ENCODE peak calls at places on chromosomes 4 and X, in ten cellular contexts. O is OCI-LY7, Q is BJ, F is adipocyte, A is WERI-Rb-1, G is endothelial cell of umbilical vein, I is heart right ventricle, N is sigmoid colon, K is mesendoderm, D is neural progenitor cell. P is an unnamed sample.
A peak's percentile ranks its signal among the peaks of the same experiment; 100 is the strongest.

GRCh38 chr4:185911556-185912064 is 99.6 kb upstream of the SORBS2 start:
- DNase-seq in G (peak; percentile 43), O (no peak), K (no peak), N (no peak), D (no peak), I (no peak), F (peak; percentile 17), Q (no peak), A (no peak), P (no peak)

GRCh38 chr4:186458050-186458449 is 97.3 kb downstream of the MTNR1A start:
- DNase-seq in K (no peak), A (no peak), D (no peak), Q (no peak), I (no peak), N (no peak), F (no peak), G (no peak), O (no peak), P (no peak)

GRCh38 chrX:120305531-120306145 is 5.6 kb downstream of the TMEM255A start:
- DNase-seq in O (no peak), Q (no peak), D (no peak), K (peak; percentile 43), G (no peak), I (no peak), F (no peak), N (no peak), A (no peak), P (no peak)

GRCh38 chrX:109997786-109998452 is 5.0 kb upstream of the TMEM164 start:
- DNase-seq in A (no peak), N (no peak), F (no peak), Q (no peak), I (no peak), K (no peak), D (peak; percentile 5), G (no peak), O (no peak), P (peak; percentile 43)

GRCh38 chrX:23773601-23774175 is 9.3 kb upstream of the SAT1 start:
- DNase-seq in N (no peak), A (no peak), K (no peak), O (peak; percentile 71), Q (no peak), D (no peak), I (no peak), G (peak; percentile 76), F (no peak), P (peak; percentile 81)

GRCh38 chr4:83631066-83631465 is 95.2 kb downstream of the GPAT3 start:
- DNase-seq in Q (peak; percentile 29), N (no peak), I (no peak), A (no peak), K (no peak), F (peak; percentile 63), G (peak; percentile 48), O (no peak), D (no peak), P (no peak)

GRCh38 chr4:26458104-26458503 is 32.2 kb downstream of the CCKAR start:
- DNase-seq in F (peak; percentile 20), D (no peak), N (no peak), O (peak; percentile 35), I (no peak), A (no peak), Q (no peak), K (no peak), G (no peak), P (peak; percentile 39)

GRCh38 chr4:98469776-98470175 is 188.6 kb downstream of the TSPAN5 start:
- DNase-seq in O (no peak), A (no peak), I (no peak), D (no peak), G (no peak), N (no peak), K (peak; percentile 22), Q (no peak), F (no peak), P (no peak)

GRCh38 chr4:57059890-57060716 is 50.1 kb downstream of the IGFBP7 start:
- DNase-seq in K (no peak), Q (no peak), N (no peak), D (no peak), G (no peak), I (no peak), O (no peak), F (no peak), A (no peak), P (no peak)

GRCh38 chr4:65893957-65894755 is 223.9 kb upstream of the EPHA5 start:
- DNase-seq in O (no peak), G (no peak), N (no peak), I (no peak), D (no peak), Q (no peak), A (no peak), K (no peak), F (peak; percentile 61), P (no peak)

DNA sequence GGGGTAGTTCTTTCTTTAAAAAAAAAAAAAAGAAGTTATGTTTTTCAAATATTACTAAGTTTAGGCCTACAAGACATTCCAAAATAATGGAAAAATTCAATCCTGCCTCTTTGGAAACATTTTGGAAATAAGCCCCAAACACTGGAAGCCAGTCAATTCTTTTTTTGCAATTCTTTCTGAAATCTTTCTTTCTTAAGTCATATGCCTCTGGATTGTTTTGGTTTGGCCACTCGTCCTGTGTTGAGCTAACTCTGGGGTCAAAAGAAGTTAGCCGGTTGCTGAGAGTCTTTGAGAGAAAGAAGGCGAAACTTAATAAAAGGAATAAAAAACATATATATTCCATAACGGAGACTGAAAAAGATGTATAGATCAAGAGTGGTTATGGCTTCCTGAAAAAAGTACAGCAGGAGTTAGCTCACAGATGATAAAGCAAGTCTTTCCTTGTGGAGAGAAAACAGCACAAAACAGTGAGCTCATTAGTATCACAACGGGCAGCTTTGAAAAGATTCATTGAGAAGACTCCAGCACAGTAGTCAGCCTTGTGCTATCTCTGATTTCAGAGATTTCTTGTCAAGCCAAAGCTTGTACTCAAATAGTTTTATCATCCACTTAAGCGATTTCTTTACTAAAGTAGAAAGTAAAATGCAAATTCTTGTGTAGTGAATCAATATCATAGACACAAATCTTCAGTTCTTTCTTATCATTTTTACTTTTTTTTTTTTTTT is 64.8 kb downstream of the PLS3 start:
- DNase-seq in G (peak; percentile 28), D (peak; percentile 55), K (peak; percentile 62), I (no peak), O (no peak), N (no peak), A (no peak), Q (no peak), F (peak; percentile 47), P (no peak)
- H3K36me3 ChIP-seq in G (no peaks in the 10 kb centered on the region), D (no peaks in the 10 kb centered on the region), K (no peaks in the 10 kb centered on the region), I (peaks cover 78% of the 10 kb centered on the region), O (no peaks in the 10 kb centered on the region), N (no peaks in the 10 kb centered on the region), A (no peaks in the 10 kb centered on the region), Q (no peaks in the 10 kb centered on the region), F (peaks cover 4% of the 10 kb centered on the region), P (no peaks in the 10 kb centered on the region)

GRCh38 chr4:6996481-6996880 is 46.7 kb upstream of the TADA2B start:
- DNase-seq in N (no peak), K (no peak), D (no peak), A (no peak), G (no peak), I (no peak), O (no peak), F (no peak), Q (no peak), P (no peak)
- H3K36me3 ChIP-seq in N (peaks cover 77% of the 10 kb centered on the region), K (peaks cover 15% of the 10 kb centered on the region), D (no peaks in the 10 kb centered on the region), A (peaks cover 75% of the 10 kb centered on the region), G (peaks cover 21% of the 10 kb centered on the region), I (peaks cover 81% of the 10 kb centered on the region), O (peaks cover 78% of the 10 kb centered on the region), F (peaks cover 58% of the 10 kb centered on the region), Q (peaks cover 25% of the 10 kb centered on the region), P (peaks cover 17% of the 10 kb centered on the region)

GRCh38 chr4:25271866-25272265 is 38.0 kb downstream of the PI4K2B start:
- DNase-seq in Q (no peak), N (no peak), I (no peak), O (no peak), F (no peak), D (no peak), A (no peak), K (no peak), G (no peak), P (no peak)
- H3K36me3 ChIP-seq in Q (no peaks in the 10 kb centered on the region), N (peaks cover 14% of the 10 kb centered on the region), I (peaks cover 51% of the 10 kb centered on the region), O (peaks cover 52% of the 10 kb centered on the region), F (peaks cover 29% of the 10 kb centered on the region), D (no peaks in the 10 kb centered on the region), A (peaks cover 7% of the 10 kb centered on the region), K (no peaks in the 10 kb centered on the region), G (no peaks in the 10 kb centered on the region), P (peaks cover 11% of the 10 kb centered on the region)

GRCh38 chr4:36236159-36236558 is 8.2 kb downstream of the ARAP2 start:
- DNase-seq in Q (no peak), I (no peak), D (no peak), F (no peak), G (no peak), O (no peak), N (no peak), A (no peak), K (no peak), P (no peak)
- H3K36me3 ChIP-seq in Q (no peaks in the 10 kb centered on the region), I (no peaks in the 10 kb centered on the region), D (no peaks in the 10 kb centered on the region), F (no peaks in the 10 kb centered on the region), G (no peaks in the 10 kb centered on the region), O (peaks cover 6% of the 10 kb centered on the region), N (no peaks in the 10 kb centered on the region), A (no peaks in the 10 kb centered on the region), K (no peaks in the 10 kb centered on the region), P (no peaks in the 10 kb centered on the region)

GRCh38 chr4:128854433-128854832 is 44.9 kb downstream of the JADE1 start:
- DNase-seq in I (no peak), K (no peak), N (no peak), Q (no peak), O (no peak), D (no peak), G (peak; percentile 29), F (peak; percentile 25), A (no peak), P (no peak)

GRCh38 chr4:128855656-128856055 is 46.2 kb downstream of the JADE1 start:
- DNase-seq in I (no peak), A (no peak), O (no peak), G (no peak), D (no peak), N (no peak), Q (no peak), K (no peak), F (no peak), P (no peak)

GRCh38 chr4:128853741-128854140 is 44.2 kb downstream of the JADE1 start:
- DNase-seq in A (no peak), Q (no peak), G (no peak), I (no peak), D (no peak), N (no peak), K (peak; percentile 61), O (no peak), F (no peak), P (no peak)

GRCh38 chr4:128858875-128859696 is 49.6 kb downstream of the JADE1 start:
- DNase-seq in N (no peak), F (peak; percentile 42), Q (peak; percentile 57), G (no peak), D (no peak), O (no peak), K (no peak), I (no peak), A (no peak), P (no peak)

DNA sequence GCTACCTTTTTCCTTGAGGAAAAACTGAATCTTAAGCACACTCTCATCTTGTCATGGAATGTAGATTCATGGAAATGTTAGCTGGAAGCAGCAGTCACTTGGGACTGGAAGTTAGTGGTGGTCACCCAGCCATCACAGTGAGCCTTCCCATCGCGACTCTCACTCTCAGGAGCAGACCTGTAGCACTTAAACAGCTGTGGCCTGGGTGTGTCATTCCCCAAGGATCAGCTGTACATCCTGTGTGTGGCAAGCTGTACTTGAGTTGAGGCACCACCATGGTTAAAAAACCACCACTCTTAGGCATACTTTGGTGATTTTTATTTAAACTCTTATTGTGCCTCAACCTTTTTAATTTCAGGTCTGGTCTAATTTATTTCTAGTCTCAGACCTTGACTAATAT is 46.7 kb downstream of the JADE1 start:
- DNase-seq in F (no peak), N (no peak), G (no peak), A (no peak), I (no peak), K (no peak), O (no peak), D (no peak), Q (no peak), P (no peak)
- H3K36me3 ChIP-seq in F (peaks cover 86% of the 10 kb centered on the region), N (peaks cover 85% of the 10 kb centered on the region), G (peaks cover 41% of the 10 kb centered on the region), A (peaks cover 100% of the 10 kb centered on the region), I (peaks cover 92% of the 10 kb centered on the region), K (peaks cover 21% of the 10 kb centered on the region), O (peaks cover 99% of the 10 kb centered on the region), D (peaks cover 32% of the 10 kb centered on the region), Q (peaks cover 19% of the 10 kb centered on the region), P (peaks cover 86% of the 10 kb centered on the region)